ENCODE peak calls at places on chromosome 3, in six cellular contexts. Q, X, P, N, V and K are unnamed samples.

GRCh38 chr3:22175899-22176298 is 424.9 kb upstream of the ZNF385D start:
- DNase-seq in P (no peak), Q (no peak), V (no peak), N (no peak), X (no peak), K (no peak)

GRCh38 chr3:172615296-172615695 is 92.1 kb upstream of the TNFSF10 start:
- DNase-seq in V (no peak), X (no peak), N (no peak), Q (no peak), P (no peak), K (no peak)

GRCh38 chr3:106004137-106004600 is 135.4 kb upstream of the CBLB start:
- DNase-seq in V (no peak), P (no peak), X (no peak), N (no peak), Q (no peak), K (peak; percentile 42)

GRCh38 chr3:143183668-143183970 is 64.0 kb downstream of the CHST2 start:
- DNase-seq in P (no peak), X (no peak), V (no peak), N (no peak), Q (no peak), K (no peak)

GRCh38 chr3:114155370-114155821 is 23.5 kb downstream of the DRD3 start:
- DNase-seq in N (peak; percentile 51), P (no peak), Q (peak; percentile 28), X (peak; percentile 18), V (no peak), K (no peak)

GRCh38 chr3:102400766-102401165 is 34.0 kb upstream of the ZPLD1 start:
- DNase-seq in V (no peak), X (no peak), P (no peak), Q (no peak), N (no peak), K (peak; percentile 18)

GRCh38 chr3:178392553-178392952 is 143.7 kb upstream of the KCNMB2 start:
- DNase-seq in X (no peak), N (no peak), V (no peak), P (no peak), Q (no peak), K (peak; percentile 77)

GRCh38 chr3:55591893-55592292 is 104.8 kb upstream of the WNT5A start:
- DNase-seq in N (no peak), P (no peak), Q (no peak), V (no peak), X (no peak), K (no peak)

GRCh38 chr3:148957586-148957985 is 33.8 kb upstream of the GYG1 start:
- DNase-seq in P (no peak), X (no peak), V (no peak), N (peak; percentile 41), Q (no peak), K (no peak)

GRCh38 chr3:18656410-18656809 is 231.3 kb upstream of the SATB1 start:
- DNase-seq in V (no peak), P (no peak), Q (no peak), X (no peak), N (no peak), K (no peak)

GRCh38 chr3:44870375-44871061 is 3.9 kb upstream of the TGM4 start:
- DNase-seq in N (no peak), X (no peak), P (no peak), Q (peak; percentile 77), V (peak; percentile 96), K (no peak)

GRCh38 chr3:158918451-158918850 is 116.6 kb downstream of the MFSD1 start:
- DNase-seq in V (no peak), X (no peak), P (no peak), Q (no peak), N (no peak), K (no peak)

GRCh38 chr3:194396897-194397756 is 1.9 kb downstream of the GP5 start:
- DNase-seq in Q (no peak), N (no peak), P (no peak), V (no peak), X (no peak), K (no peak)

GRCh38 chr3:126259411-126260391 is 79.3 kb upstream of the ALDH1L1 start:
- DNase-seq in P (peak; percentile 84), V (no peak), N (peak; percentile 69), Q (peak; percentile 31), X (peak; percentile 59), K (no peak)
- TF ChIP-seq CTCF in P (peak; percentile 73), V (peak; percentile 77), N (peak; percentile 47), Q (peak; percentile 47), X (peak; percentile 55), K (peak; percentile 79)

GRCh38 chr3:137511655-137512054 is 252.5 kb upstream of the SOX14 start:
- DNase-seq in V (no peak), Q (no peak), P (no peak), N (no peak), X (no peak), K (no peak)

GRCh38 chr3:137509354-137510045 is 254.6 kb upstream of the SOX14 start:
- DNase-seq in N (no peak), P (no peak), Q (no peak), X (peak; percentile 2), V (no peak), K (no peak)

GRCh38 chr3:137519602-137520001 is 244.5 kb upstream of the SOX14 start:
- DNase-seq in X (no peak), P (no peak), N (no peak), Q (no peak), V (no peak), K (no peak)

DNA sequence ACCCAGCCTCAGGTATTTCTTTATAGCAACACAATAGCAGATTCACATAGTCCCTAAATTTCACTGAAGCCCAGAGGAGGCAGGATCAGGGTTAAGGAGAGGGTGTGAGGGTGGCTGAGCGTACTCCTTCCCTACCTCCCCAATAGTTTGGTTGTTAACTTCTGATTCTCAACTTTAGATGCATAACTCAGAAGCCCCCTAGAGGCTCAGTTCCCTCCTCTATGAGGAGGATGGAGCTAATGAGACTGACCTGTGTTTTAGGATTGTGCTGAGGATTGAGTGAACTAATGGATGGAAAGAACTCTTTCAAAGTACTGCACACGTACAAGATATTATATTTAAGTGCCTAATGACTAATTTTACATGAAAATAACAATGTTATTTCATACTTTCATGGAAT is 249.3 kb upstream of the SOX14 start:
- DNase-seq in N (no peak), P (no peak), Q (no peak), V (no peak), X (no peak), K (no peak)
- TF ChIP-seq CTCF in N (no peak), P (no peak), Q (no peak), V (no peak), X (no peak), K (no peak)

DNA sequence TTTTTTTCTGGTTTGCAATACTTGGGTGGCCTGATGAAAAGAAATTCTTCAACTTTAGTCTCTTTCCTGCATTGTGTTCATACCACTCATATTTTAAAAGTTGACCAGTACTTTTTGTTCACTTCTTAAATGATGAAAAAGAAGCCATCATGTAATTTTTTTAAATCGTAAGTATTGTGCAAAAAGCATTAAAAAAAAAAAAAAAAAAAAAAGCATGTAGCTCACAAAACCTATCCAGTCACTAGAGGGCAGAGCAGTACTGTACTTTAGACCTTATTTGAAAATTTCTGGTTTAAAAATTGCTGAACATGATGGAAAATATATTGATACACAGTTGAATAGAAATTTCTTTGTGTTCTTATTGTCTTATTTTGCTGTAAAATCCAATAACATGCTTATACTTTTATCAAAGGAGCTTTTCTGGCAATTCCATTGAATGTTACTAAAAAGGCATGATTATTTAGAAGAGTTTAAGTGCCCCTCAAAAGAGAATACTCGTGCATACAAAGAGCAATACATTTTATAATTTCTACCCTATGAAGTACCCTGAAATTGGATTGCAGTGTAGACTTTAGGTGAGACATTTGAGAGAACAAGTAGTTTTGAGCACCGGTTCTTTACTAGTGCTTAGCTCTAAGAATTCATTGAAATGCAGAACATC is 137.7 kb downstream of the BBX start:
- DNase-seq in Q (no peak), X (no peak), P (no peak), V (no peak), N (no peak), K (peak; percentile 41)
- TF ChIP-seq CTCF in Q (peak; percentile 50), X (peak; percentile 60), P (peak; percentile 46), V (peak; percentile 49), N (peak; percentile 66), K (peak; percentile 85)

GRCh38 chr3:82294609-82295008 is 533.2 kb upstream of the GBE1 start:
- DNase-seq in Q (no peak), V (no peak), X (no peak), N (no peak), P (no peak), K (no peak)
- TF ChIP-seq CTCF in Q (no peak), V (no peak), X (no peak), N (no peak), P (no peak), K (no peak)

DNA sequence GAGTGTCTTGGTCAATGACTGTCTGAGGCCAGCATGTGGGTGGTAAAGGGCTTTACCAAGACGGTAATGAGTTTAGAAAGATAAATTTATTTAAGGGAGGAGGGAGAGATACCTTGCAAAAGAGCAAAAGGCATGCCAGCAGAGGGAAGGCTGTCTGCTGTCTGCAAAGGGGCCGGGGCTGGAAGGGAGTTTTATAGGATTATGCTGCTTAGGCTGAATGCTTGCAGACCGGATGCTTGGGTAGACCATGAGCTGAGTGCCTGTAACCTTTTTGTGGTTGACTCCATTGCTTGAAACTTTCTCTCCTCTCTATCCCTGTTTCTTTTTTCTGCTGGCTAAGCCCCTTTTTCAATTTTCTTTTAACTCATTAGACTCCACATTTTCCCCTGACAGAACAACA is 1543.0 kb downstream of the OTOL1 start:
- DNase-seq in P (no peak), V (no peak), N (no peak), X (no peak), Q (no peak), K (no peak)
- TF ChIP-seq CTCF in P (no peak), V (no peak), N (no peak), X (no peak), Q (no peak), K (no peak)

GRCh38 chr3:110456438-110457138 is 615.0 kb upstream of the NECTIN3 start:
- DNase-seq in V (no peak), P (no peak), Q (no peak), N (no peak), X (no peak), K (no peak)
- TF ChIP-seq CTCF in V (no peak), P (no peak), Q (no peak), N (no peak), X (no peak), K (peak; percentile 13)